ENCODE peak calls at places on chromosomes 3 and 15, in four cellular contexts. C, P, L and I are unnamed samples.

GRCh38 chr15:33007295-33007855 is 187.1 kb downstream of the FMN1 start:
- DNase-seq in P (no peak), L (peak), C (no peak), I (peak)

GRCh38 chr15:48016865-48017264 is 103.9 kb upstream of the SLC24A5 start:
- DNase-seq in C (no peak), P (no peak), L (no peak), I (no peak)

GRCh38 chr3:155602307-155602706 is 142.6 kb downstream of the PLCH1 start:
- DNase-seq in P (no peak), L (no peak), C (no peak), I (no peak)

GRCh38 chr15:48577495-48577894 is 68.0 kb downstream of the FBN1 start:
- DNase-seq in L (peak), C (peak), P (no peak), I (no peak)

GRCh38 chr3:42906085-42906904 is at the start of gene ZNF662:
- DNase-seq in C (no peak), P (no peak), L (peak), I (no peak)

GRCh38 chr15:59111267-59111666 is 6.3 kb downstream of the CCNB2 start:
- DNase-seq in P (no peak), L (no peak), C (no peak), I (no peak)

GRCh38 chr3:19937459-19938362 is 3.7 kb upstream of the EFHB start:
- DNase-seq in C (no peak), L (no peak), P (peak), I (peak)

GRCh38 chr3:41073190-41073589 is 126.1 kb upstream of the CTNNB1 start:
- DNase-seq in L (no peak), C (no peak), P (no peak), I (no peak)

GRCh38 chr3:122975163-122975923 is 52.2 kb downstream of the SEMA5B start:
- DNase-seq in P (no peak), C (no peak), L (peak), I (peak)

GRCh38 chr3:58000713-58001467 is 7.3 kb upstream of the FLNB start:
- DNase-seq in L (no peak), C (no peak), P (no peak), I (no peak)

GRCh38 chr15:77209221-77209620 is 138.3 kb upstream of the TSPAN3 start:
- DNase-seq in C (no peak), L (no peak), P (no peak), I (no peak)

GRCh38 chr15:85579011-85579701 is 198.8 kb downstream of the AKAP13 start:
- DNase-seq in C (no peak), P (no peak), L (no peak), I (peak)

GRCh38 chr3:52633786-52634185 is 51.9 kb downstream of the PBRM1 start:
- DNase-seq in P (no peak), L (peak), C (no peak), I (no peak)

GRCh38 chr3:140103166-140103565 is 168.2 kb downstream of the CLSTN2 start:
- DNase-seq in P (no peak), C (no peak), L (no peak), I (no peak)

GRCh38 chr3:193711165-193711485 is 118.1 kb downstream of the OPA1 start:
- DNase-seq in C (no peak), P (no peak), L (no peak), I (no peak)

GRCh38 chr15:73901126-73901810 is 25.0 kb upstream of the LOXL1 start:
- DNase-seq in C (no peak), L (no peak), P (no peak), I (no peak)

GRCh38 chr3:177062052-177062732 is 135.1 kb downstream of the TBL1XR1 start:
- DNase-seq in P (no peak), C (no peak), L (no peak), I (no peak)

GRCh38 chr3:151580592-151580991 is 119.7 kb upstream of the IGSF10 start:
- DNase-seq in L (peak), C (no peak), P (no peak), I (peak)

GRCh38 chr3:151578495-151578894 is 117.6 kb upstream of the IGSF10 start:
- DNase-seq in L (no peak), C (no peak), P (no peak), I (no peak)

GRCh38 chr3:151581046-151581445 is 120.2 kb upstream of the IGSF10 start:
- DNase-seq in C (no peak), L (peak), P (no peak), I (no peak)

GRCh38 chr3:151579571-151580270 is 118.9 kb upstream of the IGSF10 start:
- DNase-seq in P (no peak), C (no peak), L (peak), I (no peak)

DNA sequence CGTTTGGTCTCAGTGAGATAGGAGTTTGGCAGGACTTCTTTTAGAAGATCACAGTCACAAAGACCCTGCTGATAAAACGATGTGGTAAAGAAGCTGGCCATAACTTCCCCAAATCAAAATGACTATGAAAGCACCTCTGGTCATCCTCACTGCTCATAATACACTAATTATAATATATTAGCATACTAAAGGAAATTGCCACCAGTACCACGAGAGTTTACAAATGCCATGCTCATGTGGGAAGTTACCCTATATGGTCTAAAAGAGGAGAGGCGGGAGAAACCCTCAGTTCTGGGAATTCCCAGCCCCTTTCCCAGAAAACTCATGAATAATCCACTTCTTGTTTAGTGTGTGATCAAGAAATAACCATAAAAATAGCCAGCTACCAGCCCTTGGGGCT is 115.7 kb upstream of the IGSF10 start:
- DNase-seq in P (no peak), C (no peak), L (no peak), I (no peak)
- H3K27ac ChIP-seq in P (no peak), C (no peak), L (no peak), I (no peak)

DNA sequence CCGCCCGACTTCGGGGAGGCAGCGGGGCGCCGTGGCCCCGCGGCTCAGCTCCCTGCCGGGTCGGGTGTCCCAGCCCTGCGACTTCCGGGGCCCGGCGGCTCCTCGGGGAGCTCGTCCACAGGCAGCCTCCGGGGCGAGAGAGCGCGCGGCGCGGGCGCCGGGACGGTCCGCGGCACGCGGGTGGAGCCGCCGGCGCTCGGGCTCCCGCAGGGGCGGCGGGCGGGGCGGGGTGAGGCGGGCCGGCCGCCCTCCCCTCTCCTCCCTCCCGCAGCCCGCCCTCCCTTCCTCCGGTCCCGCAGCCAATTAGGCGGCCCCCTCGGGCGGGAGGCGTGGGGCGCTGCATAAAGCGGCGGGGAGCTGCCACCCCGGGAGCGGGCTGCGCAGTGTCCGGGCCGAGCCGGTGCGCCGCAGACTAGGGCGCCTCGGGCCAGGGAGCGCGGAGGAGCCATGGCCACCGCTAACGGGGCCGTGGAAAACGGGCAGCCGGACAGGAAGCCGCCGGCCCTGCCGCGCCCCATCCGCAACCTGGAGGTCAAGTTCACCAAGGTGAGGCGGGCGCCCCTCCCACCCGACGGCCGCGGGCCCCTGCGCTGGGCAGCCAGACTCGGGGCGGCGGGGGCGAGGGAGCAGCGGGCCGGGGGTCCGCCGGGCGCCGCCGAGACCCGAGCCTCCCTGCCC is at the start of gene ALDH1A3:
- DNase-seq in L (no peak), P (no peak), C (peak), I (no peak)
- TF ChIP-seq EZH2 in L (no peak), P (no peak), C (no peak), I (no peak)

GRCh38 chr3:70885636-70886035 is 573.2 kb upstream of the MDFIC2 start:
- DNase-seq in C (no peak), L (no peak), P (peak), I (no peak)

GRCh38 chr3:70890085-70890484 is 577.6 kb upstream of the MDFIC2 start:
- DNase-seq in L (no peak), P (no peak), C (no peak), I (no peak)

DNA sequence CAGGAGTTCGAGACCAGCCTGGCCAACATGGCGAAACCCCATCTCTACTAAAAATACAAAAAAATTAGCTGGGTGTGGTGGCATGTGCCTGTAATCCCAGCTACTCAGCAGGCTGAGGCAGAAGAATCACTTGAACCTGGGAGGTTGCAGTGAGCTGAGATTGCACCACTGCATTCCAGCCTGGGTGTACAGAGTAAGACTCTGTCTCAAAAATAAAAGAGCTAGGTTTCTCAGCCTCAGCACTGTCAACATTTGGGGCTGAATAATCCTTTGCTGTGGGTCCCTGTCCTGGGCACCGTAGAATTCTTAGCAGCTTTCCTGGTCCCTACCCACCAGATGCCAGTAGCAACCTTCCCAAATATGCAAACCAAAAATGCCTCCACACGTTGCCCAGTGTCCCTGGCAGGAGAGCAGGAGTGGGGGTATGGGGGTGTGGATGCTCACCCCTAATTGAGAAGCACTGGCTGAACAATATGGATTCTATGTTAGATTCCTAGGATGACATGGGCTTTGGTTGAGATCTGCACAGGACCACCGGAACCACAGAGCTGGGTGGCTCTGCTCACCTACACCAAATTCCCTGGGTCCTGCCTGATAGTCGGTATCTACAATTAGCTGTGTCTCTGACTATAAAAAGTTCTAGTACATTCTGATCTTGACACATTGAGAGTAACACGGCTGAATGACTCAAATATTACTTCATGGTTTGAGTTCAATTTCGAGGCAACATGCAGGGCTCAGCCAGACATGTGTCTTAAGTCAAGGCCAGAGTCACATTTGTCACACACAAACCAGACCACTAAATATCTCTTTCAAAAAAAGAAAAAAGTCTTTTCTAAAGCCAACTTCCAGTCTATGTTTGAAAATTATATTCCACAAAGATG is 577.0 kb upstream of the MDFIC2 start:
- DNase-seq in P (no peak), C (no peak), L (peak), I (no peak)
- H3K27ac ChIP-seq in P (no peak), C (no peak), L (no peak), I (no peak)

GRCh38 chr15:89358435-89358754 is 23.8 kb upstream of the POLG start:
- DNase-seq in L (no peak), P (no peak), C (peak), I (no peak)
- TF ChIP-seq EZH2 in L (peak), P (peak), C (no peak), I (no peak)

GRCh38 chr15:67174446-67174845 is 80.0 kb downstream of the AAGAB start:
- DNase-seq in C (no peak), L (no peak), P (no peak), I (no peak)
- H3K27ac ChIP-seq in C (no peak), L (peak), P (no peak), I (peak)